ENCODE peak calls at places on chromosome 1, in seven cellular contexts. One of them, this sample, is unnamed.

GRCh38 chr1:6459850-6460265 is 6.1 kb downstream of the TNFRSF25 start:
- DNase-seq in pancreas: no peak
- DNase-seq in cardiac muscle cell: no peak
- DNase-seq in ovary: no peak
- DNase-seq in right lobe of liver: no peak
- DNase-seq in CD8-positive, alpha-beta memory T cell: peak; percentile 52
- DNase-seq in body of pancreas: no peak
- DNase-seq in this sample: no peak

GRCh38 chr1:22704440-22705067 is 6.1 kb upstream of the EPHB2 start:
- DNase-seq in cardiac muscle cell: peak; percentile 89
- DNase-seq in body of pancreas: peak; percentile 93
- DNase-seq in pancreas: peak; percentile 77
- DNase-seq in ovary: peak; percentile 92
- DNase-seq in CD8-positive, alpha-beta memory T cell: peak; percentile 39
- DNase-seq in right lobe of liver: peak; percentile 81
- DNase-seq in this sample: peak; percentile 85

GRCh38 chr1:113456967-113457366 is 66.7 kb downstream of the MAGI3 start:
- DNase-seq in body of pancreas: peak; percentile 67
- DNase-seq in ovary: peak; percentile 50
- DNase-seq in pancreas: peak; percentile 41
- DNase-seq in cardiac muscle cell: peak; percentile 93
- DNase-seq in CD8-positive, alpha-beta memory T cell: no peak
- DNase-seq in right lobe of liver: peak; percentile 14
- DNase-seq in this sample: peak; percentile 68

GRCh38 chr1:83511327-83511726 is 487.6 kb downstream of the TTLL7 start:
- DNase-seq in body of pancreas: no peak
- DNase-seq in pancreas: no peak
- DNase-seq in ovary: no peak
- DNase-seq in cardiac muscle cell: no peak
- DNase-seq in right lobe of liver: no peak
- DNase-seq in CD8-positive, alpha-beta memory T cell: no peak
- DNase-seq in this sample: no peak

GRCh38 chr1:6776895-6777294 is 8.4 kb upstream of the CAMTA1 start:
- DNase-seq in body of pancreas: no peak
- DNase-seq in CD8-positive, alpha-beta memory T cell: no peak
- DNase-seq in cardiac muscle cell: no peak
- DNase-seq in right lobe of liver: no peak
- DNase-seq in ovary: no peak
- DNase-seq in pancreas: no peak
- DNase-seq in this sample: no peak

GRCh38 chr1:198701766-198702539 is 63.1 kb downstream of the PTPRC start:
- DNase-seq in right lobe of liver: no peak
- DNase-seq in ovary: no peak
- DNase-seq in CD8-positive, alpha-beta memory T cell: no peak
- DNase-seq in pancreas: no peak
- DNase-seq in body of pancreas: no peak
- DNase-seq in cardiac muscle cell: no peak
- DNase-seq in this sample: no peak

GRCh38 chr1:244075247-244075722 is 24.2 kb downstream of the ZBTB18 start:
- DNase-seq in body of pancreas: no peak
- DNase-seq in right lobe of liver: no peak
- DNase-seq in ovary: no peak
- DNase-seq in pancreas: no peak
- DNase-seq in cardiac muscle cell: no peak
- DNase-seq in CD8-positive, alpha-beta memory T cell: no peak
- DNase-seq in this sample: no peak

GRCh38 chr1:58764294-58764978 is 19.4 kb downstream of the JUN start:
- DNase-seq in cardiac muscle cell: peak; percentile 66
- DNase-seq in CD8-positive, alpha-beta memory T cell: no peak
- DNase-seq in body of pancreas: no peak
- DNase-seq in ovary: no peak
- DNase-seq in pancreas: no peak
- DNase-seq in right lobe of liver: no peak
- DNase-seq in this sample: no peak

GRCh38 chr1:246293366-246294121 is 213.5 kb downstream of the SMYD3 start:
- DNase-seq in right lobe of liver: no peak
- DNase-seq in body of pancreas: no peak
- DNase-seq in ovary: no peak
- DNase-seq in cardiac muscle cell: no peak
- DNase-seq in CD8-positive, alpha-beta memory T cell: no peak
- DNase-seq in pancreas: no peak
- DNase-seq in this sample: no peak

GRCh38 chr1:184590163-184590750 is 164.4 kb downstream of the EDEM3 start:
- DNase-seq in pancreas: peak; percentile 60
- DNase-seq in CD8-positive, alpha-beta memory T cell: no peak
- DNase-seq in ovary: no peak
- DNase-seq in cardiac muscle cell: no peak
- DNase-seq in body of pancreas: peak; percentile 77
- DNase-seq in right lobe of liver: no peak
- DNase-seq in this sample: peak; percentile 83

GRCh38 chr1:19375621-19376020 is 63.5 kb downstream of the SLC66A1 start:
- DNase-seq in ovary: no peak
- DNase-seq in body of pancreas: no peak
- DNase-seq in right lobe of liver: no peak
- DNase-seq in pancreas: no peak
- DNase-seq in CD8-positive, alpha-beta memory T cell: no peak
- DNase-seq in cardiac muscle cell: peak; percentile 74
- DNase-seq in this sample: no peak

GRCh38 chr1:27438621-27439061 is 46.2 kb downstream of the GPR3 start:
- DNase-seq in ovary: no peak
- DNase-seq in right lobe of liver: no peak
- DNase-seq in pancreas: no peak
- DNase-seq in CD8-positive, alpha-beta memory T cell: no peak
- DNase-seq in body of pancreas: no peak
- DNase-seq in cardiac muscle cell: no peak
- DNase-seq in this sample: no peak
- H3K4me1 ChIP-seq in ovary: peaks cover 17% of the 10 kb centered on the region
- H3K4me1 ChIP-seq in right lobe of liver: peaks cover 14% of the 10 kb centered on the region
- H3K4me1 ChIP-seq in pancreas: peaks cover 24% of the 10 kb centered on the region
- H3K4me1 ChIP-seq in CD8-positive, alpha-beta memory T cell: peaks cover 54% of the 10 kb centered on the region
- H3K4me1 ChIP-seq in body of pancreas: peaks cover 54% of the 10 kb centered on the region
- H3K4me1 ChIP-seq in cardiac muscle cell: peaks cover 42% of the 10 kb centered on the region
- H3K4me1 ChIP-seq in this sample: peaks cover 14% of the 10 kb centered on the region

GRCh38 chr1:204460346-204460745 is 34.3 kb downstream of the PIK3C2B start:
- DNase-seq in CD8-positive, alpha-beta memory T cell: no peak
- DNase-seq in cardiac muscle cell: no peak
- DNase-seq in body of pancreas: no peak
- DNase-seq in pancreas: no peak
- DNase-seq in ovary: no peak
- DNase-seq in right lobe of liver: no peak
- DNase-seq in this sample: no peak

GRCh38 chr1:204461331-204462228 is 33.0 kb downstream of the PIK3C2B start:
- DNase-seq in cardiac muscle cell: peak; percentile 31
- DNase-seq in pancreas: no peak
- DNase-seq in CD8-positive, alpha-beta memory T cell: peak; percentile 26
- DNase-seq in body of pancreas: no peak
- DNase-seq in ovary: no peak
- DNase-seq in right lobe of liver: peak; percentile 35
- DNase-seq in this sample: no peak

GRCh38 chr1:204457665-204458064 is 36.9 kb downstream of the PIK3C2B start:
- DNase-seq in right lobe of liver: no peak
- DNase-seq in cardiac muscle cell: no peak
- DNase-seq in pancreas: no peak
- DNase-seq in ovary: no peak
- DNase-seq in CD8-positive, alpha-beta memory T cell: no peak
- DNase-seq in body of pancreas: no peak
- DNase-seq in this sample: no peak

GRCh38 chr1:204462229-204462561 is 32.4 kb downstream of the PIK3C2B start:
- DNase-seq in pancreas: no peak
- DNase-seq in right lobe of liver: no peak
- DNase-seq in CD8-positive, alpha-beta memory T cell: no peak
- DNase-seq in cardiac muscle cell: no peak
- DNase-seq in body of pancreas: no peak
- DNase-seq in ovary: no peak
- DNase-seq in this sample: no peak

GRCh38 chr1:204459706-204460105 is 34.9 kb downstream of the PIK3C2B start:
- DNase-seq in right lobe of liver: no peak
- DNase-seq in cardiac muscle cell: no peak
- DNase-seq in CD8-positive, alpha-beta memory T cell: no peak
- DNase-seq in ovary: no peak
- DNase-seq in body of pancreas: no peak
- DNase-seq in pancreas: no peak
- DNase-seq in this sample: no peak
- H3K4me1 ChIP-seq in right lobe of liver: no peaks in the 10 kb centered on the region
- H3K4me1 ChIP-seq in cardiac muscle cell: peaks cover 9% of the 10 kb centered on the region
- H3K4me1 ChIP-seq in CD8-positive, alpha-beta memory T cell: peaks cover 37% of the 10 kb centered on the region
- H3K4me1 ChIP-seq in ovary: no peaks in the 10 kb centered on the region
- H3K4me1 ChIP-seq in body of pancreas: peaks cover 10% of the 10 kb centered on the region
- H3K4me1 ChIP-seq in pancreas: no peaks in the 10 kb centered on the region
- H3K4me1 ChIP-seq in this sample: no peaks in the 10 kb centered on the region

GRCh38 chr1:169576241-169576933 is 9.9 kb downstream of the F5 start:
- DNase-seq in pancreas: no peak
- DNase-seq in CD8-positive, alpha-beta memory T cell: no peak
- DNase-seq in right lobe of liver: no peak
- DNase-seq in ovary: no peak
- DNase-seq in body of pancreas: no peak
- DNase-seq in cardiac muscle cell: no peak
- DNase-seq in this sample: no peak
- H3K4me1 ChIP-seq in pancreas: no peaks in the 10 kb centered on the region
- H3K4me1 ChIP-seq in CD8-positive, alpha-beta memory T cell: no peaks in the 10 kb centered on the region
- H3K4me1 ChIP-seq in right lobe of liver: peaks cover 80% of the 10 kb centered on the region
- H3K4me1 ChIP-seq in ovary: no peaks in the 10 kb centered on the region
- H3K4me1 ChIP-seq in body of pancreas: no peaks in the 10 kb centered on the region
- H3K4me1 ChIP-seq in cardiac muscle cell: no peaks in the 10 kb centered on the region
- H3K4me1 ChIP-seq in this sample: no peaks in the 10 kb centered on the region

GRCh38 chr1:10672376-10673050 is 123.9 kb downstream of the CASZ1 start:
- DNase-seq in ovary: no peak
- DNase-seq in right lobe of liver: no peak
- DNase-seq in cardiac muscle cell: no peak
- DNase-seq in CD8-positive, alpha-beta memory T cell: no peak
- DNase-seq in pancreas: no peak
- DNase-seq in body of pancreas: no peak
- DNase-seq in this sample: no peak
- H3K4me1 ChIP-seq in ovary: peaks cover 7% of the 10 kb centered on the region
- H3K4me1 ChIP-seq in right lobe of liver: peaks cover 48% of the 10 kb centered on the region
- H3K4me1 ChIP-seq in cardiac muscle cell: peaks cover 44% of the 10 kb centered on the region
- H3K4me1 ChIP-seq in CD8-positive, alpha-beta memory T cell: no peaks in the 10 kb centered on the region
- H3K4me1 ChIP-seq in pancreas: peaks cover 6% of the 10 kb centered on the region
- H3K4me1 ChIP-seq in body of pancreas: peaks cover 50% of the 10 kb centered on the region
- H3K4me1 ChIP-seq in this sample: peaks cover 89% of the 10 kb centered on the region

DNA sequence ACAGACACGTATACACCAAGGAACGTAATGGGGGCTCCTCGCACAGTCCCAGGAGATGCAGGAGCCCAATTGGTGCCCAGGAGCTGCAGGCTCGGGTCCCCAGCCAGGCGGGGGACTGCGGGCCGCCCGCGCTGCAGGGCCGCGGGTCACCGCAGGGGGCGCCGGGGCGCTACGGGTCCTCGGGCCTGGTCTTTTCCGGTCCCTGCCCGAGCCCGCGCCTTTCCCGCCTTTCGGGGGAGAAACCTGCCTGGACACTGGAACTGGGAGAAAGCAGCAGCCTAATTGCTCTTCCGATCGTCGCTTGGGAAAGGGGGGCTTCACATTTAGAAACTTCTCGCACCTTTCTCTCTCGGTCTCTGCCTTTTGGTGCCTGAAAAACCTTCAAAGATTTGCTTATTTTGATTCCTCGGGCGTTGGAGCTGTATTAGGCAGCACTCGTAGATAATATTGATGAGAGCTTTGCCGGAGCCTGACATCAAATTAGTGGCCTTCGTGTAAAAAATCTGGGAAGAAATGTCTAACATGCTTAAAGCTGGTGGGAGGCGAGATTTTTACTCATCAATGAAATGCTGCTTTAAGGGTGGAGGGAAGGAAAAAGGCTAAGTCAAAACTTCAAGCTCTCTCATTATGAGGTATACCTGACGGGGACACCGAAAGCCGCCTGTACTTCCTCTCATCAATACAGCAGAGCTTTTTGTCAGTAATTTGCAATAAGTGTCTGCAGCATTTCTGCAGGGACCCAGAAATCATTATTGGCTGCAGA is 12.6 kb upstream of the BARHL2 start:
- DNase-seq in cardiac muscle cell: no peak
- DNase-seq in body of pancreas: no peak
- DNase-seq in ovary: no peak
- DNase-seq in right lobe of liver: no peak
- DNase-seq in CD8-positive, alpha-beta memory T cell: no peak
- DNase-seq in pancreas: no peak
- DNase-seq in this sample: no peak
- H3K4me1 ChIP-seq in cardiac muscle cell: peaks cover 15% of the 10 kb centered on the region
- H3K4me1 ChIP-seq in body of pancreas: peaks cover 31% of the 10 kb centered on the region
- H3K4me1 ChIP-seq in ovary: peaks cover 12% of the 10 kb centered on the region
- H3K4me1 ChIP-seq in right lobe of liver: peaks cover 28% of the 10 kb centered on the region
- H3K4me1 ChIP-seq in CD8-positive, alpha-beta memory T cell: peaks cover 40% of the 10 kb centered on the region
- H3K4me1 ChIP-seq in pancreas: no peaks in the 10 kb centered on the region
- H3K4me1 ChIP-seq in this sample: peaks cover 7% of the 10 kb centered on the region

DNA sequence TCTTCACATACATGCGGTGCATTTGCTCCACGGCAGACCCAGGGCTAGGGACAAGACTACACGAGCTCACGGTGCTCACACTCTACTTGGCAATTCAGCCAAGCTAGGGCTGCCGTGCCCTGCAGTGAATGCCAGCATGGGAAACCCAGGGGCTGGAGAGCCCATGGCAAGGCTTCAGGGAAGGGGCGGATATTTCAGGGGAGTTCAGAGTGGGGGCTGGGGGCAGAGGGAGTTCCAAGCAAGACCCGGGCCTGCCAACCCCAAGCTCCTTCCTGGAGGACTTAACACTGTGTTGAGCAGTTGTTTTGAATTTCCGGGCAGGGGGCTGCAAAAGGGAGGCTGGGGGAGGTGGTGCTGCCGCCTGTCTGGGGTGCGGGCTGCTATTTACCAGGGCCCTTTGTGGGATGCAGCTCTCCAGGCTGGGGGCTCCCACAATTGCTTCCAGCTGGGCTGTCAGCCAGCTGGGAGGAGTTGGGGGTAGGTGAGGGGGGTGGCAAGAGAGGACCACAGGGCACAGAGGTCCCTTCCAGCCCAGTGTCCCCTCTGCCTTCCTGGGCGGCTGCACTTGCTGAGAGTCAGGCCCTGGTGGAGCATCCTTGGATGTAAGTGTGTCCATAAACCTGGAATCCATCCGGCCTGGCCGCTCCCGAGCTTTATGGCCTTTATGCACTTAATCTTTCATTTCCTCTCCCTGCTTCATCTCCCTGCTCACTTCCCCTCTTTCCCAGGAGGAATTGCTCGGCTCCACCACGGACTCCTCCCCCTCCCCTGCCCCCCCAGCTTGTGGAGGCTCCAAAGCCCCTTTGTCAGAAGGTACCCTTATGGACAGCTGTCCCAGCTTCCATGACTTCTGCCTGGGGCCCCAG is 55.8 kb upstream of the SSBP3 start:
- DNase-seq in ovary: no peak
- DNase-seq in pancreas: no peak
- DNase-seq in right lobe of liver: no peak
- DNase-seq in body of pancreas: no peak
- DNase-seq in CD8-positive, alpha-beta memory T cell: no peak
- DNase-seq in cardiac muscle cell: no peak
- DNase-seq in this sample: no peak
- H3K4me1 ChIP-seq in ovary: peaks cover 2% of the 10 kb centered on the region
- H3K4me1 ChIP-seq in pancreas: no peaks in the 10 kb centered on the region
- H3K4me1 ChIP-seq in right lobe of liver: peaks cover 3% of the 10 kb centered on the region
- H3K4me1 ChIP-seq in body of pancreas: peaks cover 26% of the 10 kb centered on the region
- H3K4me1 ChIP-seq in CD8-positive, alpha-beta memory T cell: peaks cover 41% of the 10 kb centered on the region
- H3K4me1 ChIP-seq in cardiac muscle cell: peaks cover 65% of the 10 kb centered on the region
- H3K4me1 ChIP-seq in this sample: no peaks in the 10 kb centered on the region

DNA sequence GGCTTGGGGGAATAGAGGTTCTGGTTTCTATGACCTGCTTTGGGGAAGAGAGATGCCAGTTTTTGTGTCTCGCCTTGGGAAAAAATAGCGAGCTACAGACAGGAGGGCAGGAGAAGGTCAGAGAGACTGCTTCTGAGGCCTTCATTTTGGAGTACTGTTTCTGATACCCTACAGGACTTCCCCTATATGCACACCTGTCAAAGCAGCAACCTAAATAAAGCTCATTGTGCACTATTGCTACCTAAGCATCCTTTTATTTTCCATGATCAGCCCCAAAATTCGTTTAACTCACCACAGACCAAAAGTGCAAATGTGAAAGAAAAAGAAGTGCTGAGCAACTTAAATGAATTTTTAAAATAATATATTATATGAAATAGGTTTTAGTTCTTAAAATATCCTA is 145.6 kb upstream of the CHRM3 start:
- DNase-seq in cardiac muscle cell: no peak
- DNase-seq in CD8-positive, alpha-beta memory T cell: no peak
- DNase-seq in pancreas: no peak
- DNase-seq in right lobe of liver: no peak
- DNase-seq in body of pancreas: no peak
- DNase-seq in ovary: no peak
- DNase-seq in this sample: no peak
- H3K4me1 ChIP-seq in cardiac muscle cell: no peaks in the 10 kb centered on the region
- H3K4me1 ChIP-seq in CD8-positive, alpha-beta memory T cell: no peaks in the 10 kb centered on the region
- H3K4me1 ChIP-seq in pancreas: no peaks in the 10 kb centered on the region
- H3K4me1 ChIP-seq in right lobe of liver: no peaks in the 10 kb centered on the region
- H3K4me1 ChIP-seq in body of pancreas: no peaks in the 10 kb centered on the region
- H3K4me1 ChIP-seq in ovary: no peaks in the 10 kb centered on the region
- H3K4me1 ChIP-seq in this sample: no peaks in the 10 kb centered on the region